ENCODE peak calls at places on chromosomes 12 and 14, in ten cellular contexts. One of them, this sample, is unnamed.

GRCh38 chr14:99930420-99931274 is 134.6 kb upstream of the EVL start:
- DNase-seq in frontal cortex: no peak
- DNase-seq in effector memory CD4-positive, alpha-beta T cell: no peak
- DNase-seq in SW 1271: no peak
- DNase-seq in fibroblast of gingiva: peak; percentile 44
- DNase-seq in A549: no peak
- DNase-seq in epithelial cell of esophagus: no peak
- DNase-seq in HCEC 1CT: no peak
- DNase-seq in HS-5: no peak
- DNase-seq in amniotic stem cell: no peak
- DNase-seq in this sample: peak; percentile 15

GRCh38 chr12:124573839-124574786 is 6.7 kb upstream of the NCOR2 start:
- DNase-seq in frontal cortex: no peak
- DNase-seq in effector memory CD4-positive, alpha-beta T cell: no peak
- DNase-seq in SW 1271: no peak
- DNase-seq in fibroblast of gingiva: no peak
- DNase-seq in A549: no peak
- DNase-seq in epithelial cell of esophagus: no peak
- DNase-seq in HCEC 1CT: no peak
- DNase-seq in HS-5: no peak
- DNase-seq in amniotic stem cell: no peak
- DNase-seq in this sample: no peak

GRCh38 chr14:24918822-24919221 is 131.1 kb downstream of the STXBP6 start:
- DNase-seq in frontal cortex: no peak
- DNase-seq in effector memory CD4-positive, alpha-beta T cell: no peak
- DNase-seq in SW 1271: no peak
- DNase-seq in fibroblast of gingiva: no peak
- DNase-seq in A549: no peak
- DNase-seq in epithelial cell of esophagus: no peak
- DNase-seq in HCEC 1CT: no peak
- DNase-seq in HS-5: no peak
- DNase-seq in amniotic stem cell: no peak
- DNase-seq in this sample: no peak

GRCh38 chr14:29463727-29464370 is 463.8 kb downstream of the PRKD1 start:
- DNase-seq in frontal cortex: no peak
- DNase-seq in effector memory CD4-positive, alpha-beta T cell: no peak
- DNase-seq in SW 1271: no peak
- DNase-seq in fibroblast of gingiva: no peak
- DNase-seq in A549: no peak
- DNase-seq in epithelial cell of esophagus: no peak
- DNase-seq in HCEC 1CT: peak; percentile 36
- DNase-seq in HS-5: no peak
- DNase-seq in amniotic stem cell: no peak
- DNase-seq in this sample: no peak

GRCh38 chr12:29521951-29522350 is 24.5 kb upstream of the OVCH1 start:
- DNase-seq in frontal cortex: no peak
- DNase-seq in effector memory CD4-positive, alpha-beta T cell: no peak
- DNase-seq in SW 1271: no peak
- DNase-seq in fibroblast of gingiva: peak; percentile 34
- DNase-seq in A549: no peak
- DNase-seq in epithelial cell of esophagus: peak; percentile 29
- DNase-seq in HCEC 1CT: peak; percentile 66
- DNase-seq in HS-5: peak; percentile 47
- DNase-seq in amniotic stem cell: peak; percentile 3
- DNase-seq in this sample: no peak

GRCh38 chr14:65074449-65075155 is 27.7 kb downstream of the MAX start:
- DNase-seq in frontal cortex: no peak
- DNase-seq in effector memory CD4-positive, alpha-beta T cell: no peak
- DNase-seq in SW 1271: no peak
- DNase-seq in fibroblast of gingiva: no peak
- DNase-seq in A549: no peak
- DNase-seq in epithelial cell of esophagus: no peak
- DNase-seq in HCEC 1CT: no peak
- DNase-seq in HS-5: no peak
- DNase-seq in amniotic stem cell: no peak
- DNase-seq in this sample: no peak

GRCh38 chr14:32744811-32745445 is 193.8 kb upstream of the NPAS3 start:
- DNase-seq in frontal cortex: no peak
- DNase-seq in effector memory CD4-positive, alpha-beta T cell: no peak
- DNase-seq in SW 1271: no peak
- DNase-seq in fibroblast of gingiva: no peak
- DNase-seq in A549: no peak
- DNase-seq in epithelial cell of esophagus: peak; percentile 52
- DNase-seq in HCEC 1CT: no peak
- DNase-seq in HS-5: no peak
- DNase-seq in amniotic stem cell: no peak
- DNase-seq in this sample: no peak

GRCh38 chr12:123034022-123034541 is 53.6 kb downstream of the ARL6IP4 start:
- DNase-seq in frontal cortex: no peak
- DNase-seq in effector memory CD4-positive, alpha-beta T cell: no peak
- DNase-seq in SW 1271: no peak
- DNase-seq in fibroblast of gingiva: no peak
- DNase-seq in A549: no peak
- DNase-seq in epithelial cell of esophagus: no peak
- DNase-seq in HCEC 1CT: no peak
- DNase-seq in HS-5: no peak
- DNase-seq in amniotic stem cell: no peak
- DNase-seq in this sample: no peak

GRCh38 chr14:57883061-57883460 is 17.2 kb upstream of the SLC35F4 start:
- DNase-seq in frontal cortex: no peak
- DNase-seq in effector memory CD4-positive, alpha-beta T cell: no peak
- DNase-seq in SW 1271: no peak
- DNase-seq in fibroblast of gingiva: no peak
- DNase-seq in A549: no peak
- DNase-seq in epithelial cell of esophagus: no peak
- DNase-seq in HCEC 1CT: no peak
- DNase-seq in HS-5: no peak
- DNase-seq in amniotic stem cell: no peak
- DNase-seq in this sample: no peak

GRCh38 chr14:101525646-101526527 is 35.4 kb upstream of the DIO3 start:
- DNase-seq in frontal cortex: no peak
- DNase-seq in effector memory CD4-positive, alpha-beta T cell: no peak
- DNase-seq in SW 1271: no peak
- DNase-seq in fibroblast of gingiva: no peak
- DNase-seq in A549: no peak
- DNase-seq in epithelial cell of esophagus: no peak
- DNase-seq in HCEC 1CT: no peak
- DNase-seq in HS-5: no peak
- DNase-seq in amniotic stem cell: no peak
- DNase-seq in this sample: no peak

GRCh38 chr12:59699408-59700144 is 103.7 kb downstream of the SLC16A7 start:
- DNase-seq in frontal cortex: no peak
- DNase-seq in effector memory CD4-positive, alpha-beta T cell: no peak
- DNase-seq in SW 1271: no peak
- DNase-seq in fibroblast of gingiva: peak; percentile 88
- DNase-seq in A549: no peak
- DNase-seq in epithelial cell of esophagus: peak; percentile 89
- DNase-seq in HCEC 1CT: peak; percentile 92
- DNase-seq in HS-5: peak; percentile 84
- DNase-seq in amniotic stem cell: no peak
- DNase-seq in this sample: no peak

GRCh38 chr14:44961151-44961729 is 507 bp downstream of the KLHL28 start:
- DNase-seq in frontal cortex: peak; percentile 13
- DNase-seq in effector memory CD4-positive, alpha-beta T cell: peak; percentile 36
- DNase-seq in SW 1271: peak; percentile 55
- DNase-seq in fibroblast of gingiva: peak; percentile 71
- DNase-seq in A549: peak; percentile 66
- DNase-seq in epithelial cell of esophagus: peak; percentile 62
- DNase-seq in HCEC 1CT: peak; percentile 63
- DNase-seq in HS-5: no peak
- DNase-seq in amniotic stem cell: peak; percentile 48
- DNase-seq in this sample: peak; percentile 41

GRCh38 chr12:119843100-119843499 is 34.0 kb downstream of the CIT start:
- DNase-seq in frontal cortex: no peak
- DNase-seq in effector memory CD4-positive, alpha-beta T cell: no peak
- DNase-seq in SW 1271: no peak
- DNase-seq in fibroblast of gingiva: peak; percentile 66
- DNase-seq in A549: no peak
- DNase-seq in epithelial cell of esophagus: no peak
- DNase-seq in HCEC 1CT: no peak
- DNase-seq in HS-5: no peak
- DNase-seq in amniotic stem cell: no peak
- DNase-seq in this sample: no peak

GRCh38 chr12:76696186-76696585 is 67.7 kb upstream of the ZDHHC17 start:
- DNase-seq in frontal cortex: no peak
- DNase-seq in effector memory CD4-positive, alpha-beta T cell: no peak
- DNase-seq in SW 1271: no peak
- DNase-seq in fibroblast of gingiva: no peak
- DNase-seq in A549: no peak
- DNase-seq in epithelial cell of esophagus: no peak
- DNase-seq in HCEC 1CT: no peak
- DNase-seq in HS-5: no peak
- DNase-seq in amniotic stem cell: no peak
- DNase-seq in this sample: no peak

GRCh38 chr14:76782885-76783566 is 21.8 kb downstream of the VASH1 start:
- DNase-seq in frontal cortex: no peak
- DNase-seq in effector memory CD4-positive, alpha-beta T cell: no peak
- DNase-seq in SW 1271: no peak
- DNase-seq in fibroblast of gingiva: no peak
- DNase-seq in A549: no peak
- DNase-seq in epithelial cell of esophagus: no peak
- DNase-seq in HCEC 1CT: no peak
- DNase-seq in HS-5: no peak
- DNase-seq in amniotic stem cell: no peak
- DNase-seq in this sample: no peak

GRCh38 chr12:50042693-50043092 is 14.7 kb upstream of the ASIC1 start:
- DNase-seq in frontal cortex: no peak
- DNase-seq in effector memory CD4-positive, alpha-beta T cell: no peak
- DNase-seq in SW 1271: no peak
- DNase-seq in fibroblast of gingiva: no peak
- DNase-seq in A549: no peak
- DNase-seq in epithelial cell of esophagus: no peak
- DNase-seq in HCEC 1CT: no peak
- DNase-seq in HS-5: no peak
- DNase-seq in amniotic stem cell: no peak
- DNase-seq in this sample: no peak

GRCh38 chr14:68649461-68650189 is 143.2 kb downstream of the ZFP36L1 start:
- DNase-seq in frontal cortex: no peak
- DNase-seq in effector memory CD4-positive, alpha-beta T cell: no peak
- DNase-seq in SW 1271: no peak
- DNase-seq in fibroblast of gingiva: no peak
- DNase-seq in A549: no peak
- DNase-seq in epithelial cell of esophagus: no peak
- DNase-seq in HCEC 1CT: peak; percentile 76
- DNase-seq in HS-5: peak; percentile 24
- DNase-seq in amniotic stem cell: no peak
- DNase-seq in this sample: no peak

GRCh38 chr14:35689000-35689460 is 120.1 kb downstream of the RALGAPA1 start:
- DNase-seq in frontal cortex: no peak
- DNase-seq in effector memory CD4-positive, alpha-beta T cell: no peak
- DNase-seq in SW 1271: no peak
- DNase-seq in fibroblast of gingiva: no peak
- DNase-seq in A549: no peak
- DNase-seq in epithelial cell of esophagus: no peak
- DNase-seq in HCEC 1CT: no peak
- DNase-seq in HS-5: no peak
- DNase-seq in amniotic stem cell: no peak
- DNase-seq in this sample: no peak

GRCh38 chr14:104855532-104856090 is 9.5 kb upstream of the CEP170B start:
- DNase-seq in frontal cortex: no peak
- DNase-seq in effector memory CD4-positive, alpha-beta T cell: no peak
- DNase-seq in SW 1271: no peak
- DNase-seq in fibroblast of gingiva: no peak
- DNase-seq in A549: no peak
- DNase-seq in epithelial cell of esophagus: no peak
- DNase-seq in HCEC 1CT: no peak
- DNase-seq in HS-5: no peak
- DNase-seq in amniotic stem cell: no peak
- DNase-seq in this sample: no peak

GRCh38 chr12:132766380-132767085 is 4.9 kb upstream of the ANKLE2 start:
- DNase-seq in frontal cortex: no peak
- DNase-seq in effector memory CD4-positive, alpha-beta T cell: no peak
- DNase-seq in SW 1271: no peak
- DNase-seq in fibroblast of gingiva: no peak
- DNase-seq in A549: no peak
- DNase-seq in epithelial cell of esophagus: no peak
- DNase-seq in HCEC 1CT: no peak
- DNase-seq in HS-5: no peak
- DNase-seq in amniotic stem cell: no peak
- DNase-seq in this sample: no peak

GRCh38 chr14:72736348-72736747 is 157.6 kb downstream of the DPF3 start:
- DNase-seq in frontal cortex: no peak
- DNase-seq in effector memory CD4-positive, alpha-beta T cell: no peak
- DNase-seq in SW 1271: no peak
- DNase-seq in fibroblast of gingiva: peak; percentile 73
- DNase-seq in A549: no peak
- DNase-seq in epithelial cell of esophagus: no peak
- DNase-seq in HCEC 1CT: peak; percentile 6
- DNase-seq in HS-5: no peak
- DNase-seq in amniotic stem cell: no peak
- DNase-seq in this sample: no peak

GRCh38 chr12:123114305-123115083 is 36.4 kb downstream of the PITPNM2 start:
- DNase-seq in frontal cortex: no peak
- DNase-seq in effector memory CD4-positive, alpha-beta T cell: no peak
- DNase-seq in SW 1271: no peak
- DNase-seq in fibroblast of gingiva: no peak
- DNase-seq in A549: no peak
- DNase-seq in epithelial cell of esophagus: no peak
- DNase-seq in HCEC 1CT: no peak
- DNase-seq in HS-5: no peak
- DNase-seq in amniotic stem cell: no peak
- DNase-seq in this sample: no peak

GRCh38 chr14:95183532-95184412 is 26.4 kb upstream of the DICER1 start:
- DNase-seq in frontal cortex: no peak
- DNase-seq in effector memory CD4-positive, alpha-beta T cell: no peak
- DNase-seq in SW 1271: no peak
- DNase-seq in fibroblast of gingiva: no peak
- DNase-seq in A549: no peak
- DNase-seq in epithelial cell of esophagus: no peak
- DNase-seq in HCEC 1CT: no peak
- DNase-seq in HS-5: no peak
- DNase-seq in amniotic stem cell: no peak
- DNase-seq in this sample: no peak

GRCh38 chr12:10101042-10101579 is 2.3 kb upstream of the CLEC1A start:
- DNase-seq in frontal cortex: no peak
- DNase-seq in effector memory CD4-positive, alpha-beta T cell: no peak
- DNase-seq in SW 1271: no peak
- DNase-seq in fibroblast of gingiva: peak; percentile 62
- DNase-seq in A549: no peak
- DNase-seq in epithelial cell of esophagus: peak; percentile 66
- DNase-seq in HCEC 1CT: no peak
- DNase-seq in HS-5: no peak
- DNase-seq in amniotic stem cell: no peak
- DNase-seq in this sample: no peak

GRCh38 chr14:53193193-53193592 is 40.1 kb upstream of the DDHD1 start:
- DNase-seq in frontal cortex: no peak
- DNase-seq in effector memory CD4-positive, alpha-beta T cell: no peak
- DNase-seq in SW 1271: no peak
- DNase-seq in fibroblast of gingiva: no peak
- DNase-seq in A549: no peak
- DNase-seq in epithelial cell of esophagus: peak; percentile 11
- DNase-seq in HCEC 1CT: no peak
- DNase-seq in HS-5: no peak
- DNase-seq in amniotic stem cell: no peak
- DNase-seq in this sample: no peak

GRCh38 chr14:102256691-102257090 is 48.3 kb downstream of the MOK start:
- DNase-seq in frontal cortex: no peak
- DNase-seq in effector memory CD4-positive, alpha-beta T cell: no peak
- DNase-seq in SW 1271: no peak
- DNase-seq in fibroblast of gingiva: no peak
- DNase-seq in A549: no peak
- DNase-seq in epithelial cell of esophagus: no peak
- DNase-seq in HCEC 1CT: no peak
- DNase-seq in HS-5: no peak
- DNase-seq in amniotic stem cell: no peak
- DNase-seq in this sample: no peak

GRCh38 chr12:28114488-28114887 is 75.8 kb upstream of the CCDC91 start:
- DNase-seq in frontal cortex: no peak
- DNase-seq in effector memory CD4-positive, alpha-beta T cell: no peak
- DNase-seq in SW 1271: no peak
- DNase-seq in fibroblast of gingiva: peak; percentile 24
- DNase-seq in A549: no peak
- DNase-seq in epithelial cell of esophagus: peak; percentile 87
- DNase-seq in HCEC 1CT: peak; percentile 82
- DNase-seq in HS-5: peak; percentile 42
- DNase-seq in amniotic stem cell: no peak
- DNase-seq in this sample: no peak

GRCh38 chr14:61569783-61570182 is 125.5 kb upstream of the HIF1A start:
- DNase-seq in frontal cortex: no peak
- DNase-seq in effector memory CD4-positive, alpha-beta T cell: no peak
- DNase-seq in SW 1271: no peak
- DNase-seq in fibroblast of gingiva: peak; percentile 97
- DNase-seq in A549: no peak
- DNase-seq in epithelial cell of esophagus: peak; percentile 97
- DNase-seq in HCEC 1CT: peak; percentile 78
- DNase-seq in HS-5: no peak
- DNase-seq in amniotic stem cell: no peak
- DNase-seq in this sample: peak; percentile 38